ENCODE peak calls at places on chromosomes 7 and 10, in five cellular contexts. One of them, this sample, is unnamed.

GRCh38 chr7:82012453-82012852 is 242.6 kb upstream of the HGF start:
- DNase-seq in stimulated activated CD8-positive, alpha-beta memory T cell treated with anti-CD3 and anti-CD28 coated beads, Interleukin-7, amount 100 ng/mL, for 1 hour: no peak
- DNase-seq in RPMI8226: no peak
- DNase-seq in GM12892: no peak
- DNase-seq in BE2C: no peak
- DNase-seq in this sample: no peak

GRCh38 chr7:79806161-79806734 is 328.4 kb upstream of the GNAI1 start:
- DNase-seq in GM12892: no peak
- DNase-seq in stimulated activated CD8-positive, alpha-beta memory T cell treated with anti-CD3 and anti-CD28 coated beads, Interleukin-7, amount 100 ng/mL, for 1 hour: no peak
- DNase-seq in BE2C: no peak
- DNase-seq in RPMI8226: no peak
- DNase-seq in this sample: no peak

GRCh38 chr7:70432567-70433001 is 699.4 kb upstream of the GALNT17 start:
- DNase-seq in stimulated activated CD8-positive, alpha-beta memory T cell treated with anti-CD3 and anti-CD28 coated beads, Interleukin-7, amount 100 ng/mL, for 1 hour: no peak
- DNase-seq in RPMI8226: no peak
- DNase-seq in GM12892: no peak
- DNase-seq in BE2C: no peak
- DNase-seq in this sample: no peak

GRCh38 chr10:12397931-12398330 is 48.6 kb downstream of the CAMK1D start:
- DNase-seq in BE2C: no peak
- DNase-seq in RPMI8226: no peak
- DNase-seq in stimulated activated CD8-positive, alpha-beta memory T cell treated with anti-CD3 and anti-CD28 coated beads, Interleukin-7, amount 100 ng/mL, for 1 hour: no peak
- DNase-seq in GM12892: no peak
- DNase-seq in this sample: no peak

GRCh38 chr7:144019457-144019856 is 19.3 kb downstream of the OR6B1 start:
- DNase-seq in BE2C: no peak
- DNase-seq in GM12892: no peak
- DNase-seq in RPMI8226: no peak
- DNase-seq in stimulated activated CD8-positive, alpha-beta memory T cell treated with anti-CD3 and anti-CD28 coated beads, Interleukin-7, amount 100 ng/mL, for 1 hour: no peak
- DNase-seq in this sample: no peak

GRCh38 chr7:139035588-139036353 is at the start of gene ZC3HAV1L:
- DNase-seq in BE2C: peak; percentile 89
- DNase-seq in GM12892: peak; percentile 72
- DNase-seq in stimulated activated CD8-positive, alpha-beta memory T cell treated with anti-CD3 and anti-CD28 coated beads, Interleukin-7, amount 100 ng/mL, for 1 hour: no peak
- DNase-seq in RPMI8226: peak; percentile 38
- DNase-seq in this sample: no peak

GRCh38 chr7:47931005-47931787 is 17.1 kb downstream of the PKD1L1 start:
- DNase-seq in RPMI8226: no peak
- DNase-seq in GM12892: no peak
- DNase-seq in BE2C: no peak
- DNase-seq in stimulated activated CD8-positive, alpha-beta memory T cell treated with anti-CD3 and anti-CD28 coated beads, Interleukin-7, amount 100 ng/mL, for 1 hour: no peak
- DNase-seq in this sample: no peak

GRCh38 chr10:71316786-71317160 is 2.3 kb upstream of the SLC29A3 start:
- DNase-seq in BE2C: no peak
- DNase-seq in GM12892: no peak
- DNase-seq in stimulated activated CD8-positive, alpha-beta memory T cell treated with anti-CD3 and anti-CD28 coated beads, Interleukin-7, amount 100 ng/mL, for 1 hour: no peak
- DNase-seq in RPMI8226: no peak
- DNase-seq in this sample: no peak

GRCh38 chr10:80530251-80530650 is 7.5 kb upstream of the SH2D4B start:
- DNase-seq in stimulated activated CD8-positive, alpha-beta memory T cell treated with anti-CD3 and anti-CD28 coated beads, Interleukin-7, amount 100 ng/mL, for 1 hour: no peak
- DNase-seq in BE2C: no peak
- DNase-seq in RPMI8226: peak; percentile 15
- DNase-seq in GM12892: no peak
- DNase-seq in this sample: peak; percentile 19

GRCh38 chr7:144399946-144400345 is 3.5 kb downstream of the NOBOX start:
- DNase-seq in RPMI8226: no peak
- DNase-seq in stimulated activated CD8-positive, alpha-beta memory T cell treated with anti-CD3 and anti-CD28 coated beads, Interleukin-7, amount 100 ng/mL, for 1 hour: no peak
- DNase-seq in GM12892: no peak
- DNase-seq in BE2C: no peak
- DNase-seq in this sample: no peak

GRCh38 chr7:130207642-130208041 is at the start of gene SSMEM1:
- DNase-seq in GM12892: no peak
- DNase-seq in RPMI8226: no peak
- DNase-seq in stimulated activated CD8-positive, alpha-beta memory T cell treated with anti-CD3 and anti-CD28 coated beads, Interleukin-7, amount 100 ng/mL, for 1 hour: no peak
- DNase-seq in BE2C: no peak
- DNase-seq in this sample: no peak

GRCh38 chr10:107159871-107160270 is 4.6 kb downstream of the SORCS1 start:
- DNase-seq in GM12892: no peak
- DNase-seq in RPMI8226: no peak
- DNase-seq in BE2C: no peak
- DNase-seq in stimulated activated CD8-positive, alpha-beta memory T cell treated with anti-CD3 and anti-CD28 coated beads, Interleukin-7, amount 100 ng/mL, for 1 hour: no peak
- DNase-seq in this sample: no peak

GRCh38 chr10:120386896-120387295 is 70.1 kb upstream of the PLPP4 start:
- DNase-seq in stimulated activated CD8-positive, alpha-beta memory T cell treated with anti-CD3 and anti-CD28 coated beads, Interleukin-7, amount 100 ng/mL, for 1 hour: no peak
- DNase-seq in BE2C: no peak
- DNase-seq in GM12892: no peak
- DNase-seq in RPMI8226: no peak
- DNase-seq in this sample: no peak

GRCh38 chr10:116385994-116386809 is 41.4 kb upstream of the PNLIPRP3 start:
- DNase-seq in GM12892: no peak
- DNase-seq in RPMI8226: no peak
- DNase-seq in stimulated activated CD8-positive, alpha-beta memory T cell treated with anti-CD3 and anti-CD28 coated beads, Interleukin-7, amount 100 ng/mL, for 1 hour: no peak
- DNase-seq in BE2C: peak; percentile 4
- DNase-seq in this sample: peak; percentile 47

GRCh38 chr10:112361951-112362770 is 11.8 kb upstream of the ACSL5 start:
- DNase-seq in BE2C: no peak
- DNase-seq in RPMI8226: no peak
- DNase-seq in GM12892: no peak
- DNase-seq in stimulated activated CD8-positive, alpha-beta memory T cell treated with anti-CD3 and anti-CD28 coated beads, Interleukin-7, amount 100 ng/mL, for 1 hour: no peak
- DNase-seq in this sample: no peak

GRCh38 chr10:132708441-132708840 is 77.5 kb downstream of the NKX6-2 start:
- DNase-seq in GM12892: no peak
- DNase-seq in BE2C: peak; percentile 25
- DNase-seq in stimulated activated CD8-positive, alpha-beta memory T cell treated with anti-CD3 and anti-CD28 coated beads, Interleukin-7, amount 100 ng/mL, for 1 hour: no peak
- DNase-seq in RPMI8226: no peak
- DNase-seq in this sample: no peak